ENCODE peak calls at places on chromosomes 2 and 18, in four cellular contexts. L is cardiac fibroblast, M is brain microvascular endothelial cell, I is uterus. V is an unnamed sample.

GRCh38 chr2:182302972-182303371 is 123.9 kb downstream of the PDE1A start:
- DNase-seq in L (no peak), M (no peak), I (no peak), V (no peak)

GRCh38 chr2:235005023-235005422 is 53.2 kb downstream of the SH3BP4 start:
- DNase-seq in L (no peak), M (no peak), I (no peak), V (no peak)

GRCh38 chr2:185738679-185739472 is at the start of gene FSIP2:
- DNase-seq in L (peak; percentile 33), M (peak; percentile 52), I (peak; percentile 11), V (peak; percentile 60)

GRCh38 chr2:236501531-236501930 is 68.1 kb upstream of the ACKR3 start:
- DNase-seq in L (no peak), M (no peak), I (no peak), V (peak; percentile 18)

GRCh38 chr2:65658253-65658652 is 225.9 kb upstream of the SPRED2 start:
- DNase-seq in L (no peak), M (no peak), I (no peak), V (no peak)

GRCh38 chr2:100114011-100114433 is 28.4 kb downstream of the AFF3 start:
- DNase-seq in L (no peak), M (no peak), I (no peak), V (no peak)

GRCh38 chr2:128805918-128806317 is 487.2 kb upstream of the HS6ST1 start:
- DNase-seq in L (no peak), M (no peak), I (no peak), V (no peak)

GRCh38 chr2:239396881-239397681 is 3.7 kb downstream of the HDAC4 start:
- DNase-seq in L (no peak), M (no peak), I (no peak), V (no peak)

GRCh38 chr18:75844102-75844604 is 416.6 kb upstream of the SMIM21 start:
- DNase-seq in L (no peak), M (no peak), I (no peak), V (no peak)

GRCh38 chr18:35477974-35478373 is 19.8 kb downstream of the INO80C start:
- DNase-seq in L (no peak), M (no peak), I (no peak), V (no peak)

GRCh38 chr2:227511239-227511930 is 39.4 kb downstream of the AGFG1 start:
- DNase-seq in L (no peak), M (no peak), I (no peak), V (no peak)

GRCh38 chr2:19369341-19369955 is 11.0 kb upstream of the OSR1 start:
- DNase-seq in L (peak; percentile 70), M (peak; percentile 43), I (no peak), V (no peak)

GRCh38 chr18:5463390-5463789 is 80.4 kb downstream of the EPB41L3 start:
- DNase-seq in L (peak; percentile 97), M (peak; percentile 90), I (peak; percentile 82), V (peak; percentile 87)

GRCh38 chr2:101972621-101973434 is 18.9 kb upstream of the IL1R2 start:
- DNase-seq in L (peak; percentile 97), M (peak; percentile 70), I (no peak), V (no peak)

GRCh38 chr18:48918660-48919415 is 31.9 kb downstream of the SMAD7 start:
- DNase-seq in L (no peak), M (no peak), I (no peak), V (no peak)

GRCh38 chr2:178946494-178946893 is 103.4 kb downstream of the CCDC141 start:
- DNase-seq in L (no peak), M (no peak), I (no peak), V (no peak)

GRCh38 chr2:165529130-165529529 is 59.6 kb downstream of the CSRNP3 start:
- DNase-seq in L (peak; percentile 82), M (peak; percentile 30), I (no peak), V (no peak)

DNA sequence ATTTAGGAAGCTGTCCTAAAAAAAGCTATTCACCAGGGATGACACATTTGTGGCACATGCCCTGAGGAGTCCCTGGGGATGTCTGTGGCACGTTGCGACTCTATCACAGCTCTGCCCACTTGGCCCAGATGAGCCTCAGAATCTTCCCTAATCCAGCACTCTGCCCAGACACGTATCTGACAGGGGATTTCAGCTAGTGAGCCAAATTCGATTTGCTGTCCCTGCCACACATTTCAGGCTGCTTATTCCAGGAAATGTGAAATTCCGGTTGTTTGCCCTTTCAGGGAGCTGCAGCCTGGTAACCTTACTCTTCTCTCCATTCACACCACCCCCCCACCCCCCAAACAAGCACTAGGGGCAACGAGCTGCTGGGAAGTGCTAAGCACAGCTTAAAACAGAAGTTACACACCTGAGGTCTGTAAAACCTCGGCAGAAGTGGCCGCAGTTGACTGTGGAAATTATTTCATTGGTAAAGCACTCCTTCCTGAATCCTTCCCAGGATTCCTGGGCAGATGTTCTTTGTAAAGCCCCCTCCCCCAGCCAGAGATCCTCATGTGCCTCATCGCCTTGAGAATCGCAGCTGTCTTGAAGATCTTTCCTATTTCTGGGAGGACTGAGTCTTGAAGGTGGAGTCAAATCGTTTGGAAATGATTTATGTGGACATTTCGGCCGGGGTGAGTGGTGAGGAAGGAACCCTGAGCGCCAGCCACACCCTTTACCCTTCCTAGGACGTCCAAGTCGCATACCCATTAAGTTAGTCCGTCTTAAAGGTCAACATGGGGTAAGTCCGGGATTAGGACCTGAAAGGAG is 85.1 kb upstream of the ZCCHC2 start:
- DNase-seq in L (peak; percentile 35), M (no peak), I (no peak), V (no peak)
- H3K4me3 ChIP-seq in L (no peak overlapping the region), M (no peak overlapping the region), I (no peak overlapping the region), V (no peak overlapping the region)

GRCh38 chr2:42975358-42975717 is 183.0 kb upstream of the HAAO start:
- DNase-seq in L (no peak), M (no peak), I (peak; percentile 39), V (no peak)
- H3K4me3 ChIP-seq in L (peak overlapping the region; percentile 28), M (peak overlapping the region; percentile 52), I (peak overlapping the region; percentile 18), V (no peak overlapping the region)

DNA sequence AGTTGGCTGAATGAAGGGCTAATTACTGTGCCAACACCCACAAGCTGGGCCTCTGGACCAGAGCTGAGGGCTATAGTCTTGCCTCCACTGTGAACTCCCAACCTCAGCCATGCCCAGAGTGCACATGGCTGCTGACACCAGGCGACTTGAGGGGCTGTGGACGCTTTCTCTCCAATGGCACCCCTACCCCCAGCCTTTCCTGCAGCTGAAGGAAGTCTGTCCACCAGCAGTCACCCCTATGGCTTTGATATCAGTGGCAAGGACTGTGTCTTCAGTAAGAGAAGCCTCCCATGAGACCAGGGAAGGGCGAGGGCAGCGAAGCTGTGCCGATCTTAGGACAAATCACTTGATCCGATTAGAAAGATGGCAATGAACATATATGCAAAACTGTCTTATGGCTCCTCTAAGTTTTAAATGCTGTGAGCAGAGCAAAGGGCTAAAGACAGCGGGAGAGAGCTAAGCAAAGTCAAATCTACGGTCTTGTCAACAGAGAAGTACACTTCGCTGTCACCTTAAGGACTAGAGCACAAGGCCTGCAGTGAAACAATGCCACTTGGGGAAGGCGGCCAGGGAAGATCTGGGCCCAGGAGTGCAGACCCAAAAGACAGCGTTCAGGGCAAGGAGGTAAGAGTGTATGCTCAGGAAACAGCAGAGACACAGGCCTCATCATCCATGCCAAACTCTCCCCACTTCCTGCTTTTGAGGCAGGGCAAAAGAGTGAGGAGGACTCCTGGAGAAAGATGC is 1.6 kb downstream of the TEX261 start:
- DNase-seq in L (no peak), M (no peak), I (no peak), V (peak; percentile 38)
- H3K4me3 ChIP-seq in L (peak overlapping the region; percentile 94), M (peak overlapping the region; percentile 82), I (peak overlapping the region; percentile 95), V (peak overlapping the region; percentile 99)

GRCh38 chr2:216694826-216695217 is 527 bp downstream of the IGFBP5 start:
- DNase-seq in L (no peak), M (no peak), I (no peak), V (no peak)
- H3K4me3 ChIP-seq in L (peak overlapping the region; percentile 46), M (peak overlapping the region; percentile 50), I (peak overlapping the region; percentile 79), V (peak overlapping the region; percentile 62)

GRCh38 chr2:168802825-168803726 is 639 bp downstream of the NOSTRIN start:
- DNase-seq in L (no peak), M (no peak), I (no peak), V (no peak)
- H3K4me3 ChIP-seq in L (no peak overlapping the region), M (no peak overlapping the region), I (peak overlapping the region; percentile 8), V (peak overlapping the region; percentile 34)

GRCh38 chr2:10233131-10234012 is 69.3 kb upstream of the HPCAL1 start:
- DNase-seq in L (no peak), M (no peak), I (no peak), V (no peak)

GRCh38 chr2:10229462-10230099 is 73.1 kb upstream of the HPCAL1 start:
- DNase-seq in L (no peak), M (no peak), I (peak; percentile 3), V (no peak)

GRCh38 chr2:10230499-10230898 is 72.2 kb upstream of the HPCAL1 start:
- DNase-seq in L (no peak), M (no peak), I (peak; percentile 6), V (no peak)

GRCh38 chr2:10232096-10232815 is 70.4 kb upstream of the HPCAL1 start:
- DNase-seq in L (no peak), M (no peak), I (peak; percentile 9), V (no peak)

GRCh38 chr2:10231551-10232085 is 71.1 kb upstream of the HPCAL1 start:
- DNase-seq in L (no peak), M (no peak), I (peak; percentile 6), V (no peak)
- H3K4me3 ChIP-seq in L (no peak overlapping the region), M (no peak overlapping the region), I (no peak overlapping the region), V (no peak overlapping the region)

GRCh38 chr18:2569338-2570207 is 1.7 kb downstream of the METTL4 start:
- DNase-seq in L (no peak), M (no peak), I (no peak), V (no peak)
- H3K4me3 ChIP-seq in L (no peak overlapping the region), M (peak overlapping the region; percentile 87), I (peak overlapping the region; percentile 76), V (no peak overlapping the region)

GRCh38 chr18:64207818-64208217 is 58.9 kb upstream of the LINC00305 start:
- DNase-seq in L (no peak), M (no peak), I (no peak), V (no peak)
- H3K4me3 ChIP-seq in L (no peak overlapping the region), M (no peak overlapping the region), I (no peak overlapping the region), V (no peak overlapping the region)

DNA sequence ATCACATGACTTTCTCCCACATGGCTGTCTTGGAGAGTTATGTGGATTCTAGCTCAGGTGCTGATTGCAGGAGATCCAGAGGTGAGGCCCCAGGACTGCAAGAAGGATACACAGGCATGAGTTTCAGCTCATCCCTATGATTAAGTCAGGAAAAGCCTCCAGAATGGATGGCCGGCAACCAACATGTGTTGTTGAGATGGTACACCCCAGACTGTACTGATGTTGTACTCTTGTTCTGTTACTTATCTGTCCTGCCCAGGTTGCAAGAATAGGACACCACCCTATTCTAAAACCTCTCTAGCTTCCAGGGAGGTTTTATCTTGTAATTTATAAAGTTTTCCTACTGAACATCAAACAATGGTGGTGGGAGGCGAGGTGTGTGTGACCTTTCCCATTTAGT is 8.8 kb downstream of the FAM124B start:
- DNase-seq in L (no peak), M (no peak), I (no peak), V (no peak)
- H3K4me3 ChIP-seq in L (no peak overlapping the region), M (no peak overlapping the region), I (no peak overlapping the region), V (no peak overlapping the region)

GRCh38 chr2:9994462-9994861 is 43.0 kb downstream of the GRHL1 start:
- DNase-seq in L (no peak), M (no peak), I (peak; percentile 3), V (no peak)

GRCh38 chr2:9991221-9991620 is 39.7 kb downstream of the GRHL1 start:
- DNase-seq in L (no peak), M (no peak), I (no peak), V (no peak)

GRCh38 chr2:9991829-9992273 is 40.4 kb downstream of the GRHL1 start:
- DNase-seq in L (peak; percentile 36), M (no peak), I (no peak), V (no peak)

GRCh38 chr2:9995059-9995458 is 43.6 kb downstream of the GRHL1 start:
- DNase-seq in L (no peak), M (no peak), I (peak; percentile 8), V (no peak)

GRCh38 chr2:9993490-9994165 is 42.1 kb downstream of the GRHL1 start:
- DNase-seq in L (no peak), M (no peak), I (no peak), V (no peak)
- H3K4me3 ChIP-seq in L (no peak overlapping the region), M (no peak overlapping the region), I (no peak overlapping the region), V (no peak overlapping the region)